ENCODE peak calls at places on chromosomes 11 and 22, in five cellular contexts. One of them, this sample, is unnamed.

GRCh38 chr11:57323503-57324153 is 1.1 kb downstream of the TNKS1BP1 start:
- DNase-seq in 8988T: no peak
- DNase-seq in non-pigmented ciliary epithelial cell: no peak
- DNase-seq in left ventricle myocardium inferior: no peak
- DNase-seq in C1 segment of cervical spinal cord: no peak
- DNase-seq in this sample: no peak

GRCh38 chr22:40401532-40401931 is 31.1 kb downstream of the SGSM3 start:
- DNase-seq in 8988T: no peak
- DNase-seq in non-pigmented ciliary epithelial cell: no peak
- DNase-seq in left ventricle myocardium inferior: no peak
- DNase-seq in C1 segment of cervical spinal cord: no peak
- DNase-seq in this sample: no peak

GRCh38 chr11:113106507-113106906 is 145.3 kb downstream of the NCAM1 start:
- DNase-seq in left ventricle myocardium inferior: no peak
- DNase-seq in non-pigmented ciliary epithelial cell: peak; percentile 62
- DNase-seq in C1 segment of cervical spinal cord: no peak
- DNase-seq in 8988T: no peak
- DNase-seq in this sample: no peak

GRCh38 chr11:92703431-92703830 is 266.0 kb upstream of the MTNR1B start:
- DNase-seq in non-pigmented ciliary epithelial cell: peak; percentile 13
- DNase-seq in 8988T: no peak
- DNase-seq in left ventricle myocardium inferior: no peak
- DNase-seq in C1 segment of cervical spinal cord: no peak
- DNase-seq in this sample: no peak

GRCh38 chr22:28229566-28230483 is 310.8 kb upstream of the PITPNB start:
- DNase-seq in non-pigmented ciliary epithelial cell: no peak
- DNase-seq in left ventricle myocardium inferior: no peak
- DNase-seq in 8988T: no peak
- DNase-seq in C1 segment of cervical spinal cord: no peak
- DNase-seq in this sample: no peak

GRCh38 chr22:50280022-50280707 is 10.0 kb upstream of the MAPK11 start:
- DNase-seq in non-pigmented ciliary epithelial cell: no peak
- DNase-seq in 8988T: no peak
- DNase-seq in C1 segment of cervical spinal cord: no peak
- DNase-seq in left ventricle myocardium inferior: no peak
- DNase-seq in this sample: no peak

GRCh38 chr11:11391796-11392195 is 38.7 kb upstream of the CSNK2A3 start:
- DNase-seq in left ventricle myocardium inferior: no peak
- DNase-seq in C1 segment of cervical spinal cord: no peak
- DNase-seq in 8988T: no peak
- DNase-seq in non-pigmented ciliary epithelial cell: peak; percentile 36
- DNase-seq in this sample: peak; percentile 54

GRCh38 chr22:46738642-46738960 is 549 bp upstream of the CERK start:
- DNase-seq in non-pigmented ciliary epithelial cell: no peak
- DNase-seq in 8988T: no peak
- DNase-seq in C1 segment of cervical spinal cord: no peak
- DNase-seq in left ventricle myocardium inferior: no peak
- DNase-seq in this sample: no peak

GRCh38 chr22:31148953-31149627 is 8.8 kb upstream of the PLA2G3 start:
- DNase-seq in non-pigmented ciliary epithelial cell: peak; percentile 34
- DNase-seq in 8988T: peak; percentile 60
- DNase-seq in left ventricle myocardium inferior: peak; percentile 66
- DNase-seq in C1 segment of cervical spinal cord: peak; percentile 43
- DNase-seq in this sample: peak; percentile 54

GRCh38 chr11:119179983-119180382 is 5.3 kb upstream of the NHERF4 start:
- DNase-seq in non-pigmented ciliary epithelial cell: no peak
- DNase-seq in left ventricle myocardium inferior: no peak
- DNase-seq in C1 segment of cervical spinal cord: no peak
- DNase-seq in 8988T: no peak
- DNase-seq in this sample: no peak

GRCh38 chr22:22003233-22003632 is 20.6 kb upstream of the TOP3B start:
- DNase-seq in C1 segment of cervical spinal cord: no peak
- DNase-seq in non-pigmented ciliary epithelial cell: no peak
- DNase-seq in left ventricle myocardium inferior: no peak
- DNase-seq in 8988T: no peak
- DNase-seq in this sample: no peak

GRCh38 chr11:9688716-9689511 is 25.0 kb downstream of the SWAP70 start:
- DNase-seq in 8988T: no peak
- DNase-seq in non-pigmented ciliary epithelial cell: peak; percentile 59
- DNase-seq in left ventricle myocardium inferior: no peak
- DNase-seq in C1 segment of cervical spinal cord: peak; percentile 44
- DNase-seq in this sample: peak; percentile 39

GRCh38 chr22:46467006-46467405 is 70.4 kb downstream of the CELSR1 start:
- DNase-seq in 8988T: no peak
- DNase-seq in non-pigmented ciliary epithelial cell: no peak
- DNase-seq in left ventricle myocardium inferior: no peak
- DNase-seq in C1 segment of cervical spinal cord: no peak
- DNase-seq in this sample: no peak

GRCh38 chr11:8807544-8808225 is 103.3 kb upstream of the AKIP1 start:
- DNase-seq in C1 segment of cervical spinal cord: no peak
- DNase-seq in left ventricle myocardium inferior: peak; percentile 44
- DNase-seq in 8988T: no peak
- DNase-seq in non-pigmented ciliary epithelial cell: no peak
- DNase-seq in this sample: peak; percentile 72

GRCh38 chr22:40498454-40499186 is 128.2 kb downstream of the SGSM3 start:
- DNase-seq in left ventricle myocardium inferior: no peak
- DNase-seq in C1 segment of cervical spinal cord: no peak
- DNase-seq in non-pigmented ciliary epithelial cell: peak; percentile 93
- DNase-seq in 8988T: peak; percentile 26
- DNase-seq in this sample: peak; percentile 89

GRCh38 chr22:36587289-36588154 is 58.6 kb upstream of the EIF3D start:
- DNase-seq in left ventricle myocardium inferior: no peak
- DNase-seq in 8988T: no peak
- DNase-seq in C1 segment of cervical spinal cord: no peak
- DNase-seq in non-pigmented ciliary epithelial cell: no peak
- DNase-seq in this sample: no peak

GRCh38 chr22:37742374-37743092 is 45.7 kb downstream of the TRIOBP start:
- DNase-seq in non-pigmented ciliary epithelial cell: peak; percentile 57
- DNase-seq in left ventricle myocardium inferior: no peak
- DNase-seq in 8988T: no peak
- DNase-seq in C1 segment of cervical spinal cord: no peak
- DNase-seq in this sample: peak; percentile 73

GRCh38 chr11:18791175-18792065 is at the start of gene PTPN5:
- DNase-seq in non-pigmented ciliary epithelial cell: no peak
- DNase-seq in 8988T: no peak
- DNase-seq in C1 segment of cervical spinal cord: no peak
- DNase-seq in left ventricle myocardium inferior: no peak
- DNase-seq in this sample: no peak

GRCh38 chr11:76224461-76225121 is 18.3 kb upstream of the WNT11 start:
- DNase-seq in 8988T: no peak
- DNase-seq in C1 segment of cervical spinal cord: no peak
- DNase-seq in non-pigmented ciliary epithelial cell: no peak
- DNase-seq in left ventricle myocardium inferior: no peak
- DNase-seq in this sample: no peak

GRCh38 chr11:77175869-77176539 is 48.0 kb downstream of the MYO7A start:
- DNase-seq in non-pigmented ciliary epithelial cell: no peak
- DNase-seq in C1 segment of cervical spinal cord: peak; percentile 28
- DNase-seq in left ventricle myocardium inferior: peak; percentile 56
- DNase-seq in 8988T: no peak
- DNase-seq in this sample: no peak

GRCh38 chr11:2250041-2250440 is 20.3 kb downstream of the ASCL2 start:
- DNase-seq in non-pigmented ciliary epithelial cell: no peak
- DNase-seq in left ventricle myocardium inferior: no peak
- DNase-seq in C1 segment of cervical spinal cord: no peak
- DNase-seq in 8988T: no peak
- DNase-seq in this sample: no peak

GRCh38 chr22:46753360-46753759 is 9.1 kb upstream of the TBC1D22A start:
- DNase-seq in left ventricle myocardium inferior: no peak
- DNase-seq in C1 segment of cervical spinal cord: no peak
- DNase-seq in non-pigmented ciliary epithelial cell: no peak
- DNase-seq in 8988T: no peak
- DNase-seq in this sample: no peak

GRCh38 chr22:43018615-43019014 is 3.7 kb upstream of the PACSIN2 start:
- DNase-seq in C1 segment of cervical spinal cord: no peak
- DNase-seq in left ventricle myocardium inferior: no peak
- DNase-seq in 8988T: no peak
- DNase-seq in non-pigmented ciliary epithelial cell: no peak
- DNase-seq in this sample: no peak

GRCh38 chr11:1460396-1460795 is 26.2 kb downstream of the MOB2 start:
- DNase-seq in non-pigmented ciliary epithelial cell: no peak
- DNase-seq in C1 segment of cervical spinal cord: peak; percentile 78
- DNase-seq in left ventricle myocardium inferior: no peak
- DNase-seq in 8988T: no peak
- DNase-seq in this sample: peak; percentile 13

GRCh38 chr11:58905141-58905715 is 34.1 kb upstream of the GLYATL1 start:
- DNase-seq in non-pigmented ciliary epithelial cell: no peak
- DNase-seq in 8988T: no peak
- DNase-seq in C1 segment of cervical spinal cord: peak; percentile 35
- DNase-seq in left ventricle myocardium inferior: peak; percentile 23
- DNase-seq in this sample: no peak

GRCh38 chr11:113289341-113290187 is 24.8 kb upstream of the TTC12 start:
- DNase-seq in C1 segment of cervical spinal cord: peak; percentile 36
- DNase-seq in 8988T: peak; percentile 69
- DNase-seq in non-pigmented ciliary epithelial cell: no peak
- DNase-seq in left ventricle myocardium inferior: peak; percentile 46
- DNase-seq in this sample: peak; percentile 20

GRCh38 chr11:7893792-7894191 is 37.3 kb downstream of the OR10A6 start:
- DNase-seq in C1 segment of cervical spinal cord: no peak
- DNase-seq in 8988T: no peak
- DNase-seq in left ventricle myocardium inferior: no peak
- DNase-seq in non-pigmented ciliary epithelial cell: no peak
- DNase-seq in this sample: no peak

GRCh38 chr11:28228196-28228595 is 120.0 kb downstream of the METTL15 start:
- DNase-seq in left ventricle myocardium inferior: no peak
- DNase-seq in non-pigmented ciliary epithelial cell: no peak
- DNase-seq in 8988T: no peak
- DNase-seq in C1 segment of cervical spinal cord: no peak
- DNase-seq in this sample: no peak

GRCh38 chr11:17762309-17762974 is 27.9 kb downstream of the KCNC1 start:
- DNase-seq in 8988T: no peak
- DNase-seq in left ventricle myocardium inferior: no peak
- DNase-seq in non-pigmented ciliary epithelial cell: no peak
- DNase-seq in C1 segment of cervical spinal cord: no peak
- DNase-seq in this sample: no peak

GRCh38 chr11:65915821-65916251 is 3.0 kb downstream of the C11orf68 start:
- DNase-seq in 8988T: peak; percentile 99
- DNase-seq in non-pigmented ciliary epithelial cell: peak; percentile 89
- DNase-seq in left ventricle myocardium inferior: peak; percentile 71
- DNase-seq in C1 segment of cervical spinal cord: no peak
- DNase-seq in this sample: peak; percentile 93

GRCh38 chr11:68545347-68545746 is 84.8 kb downstream of the PPP6R3 start:
- DNase-seq in C1 segment of cervical spinal cord: no peak
- DNase-seq in 8988T: no peak
- DNase-seq in left ventricle myocardium inferior: no peak
- DNase-seq in non-pigmented ciliary epithelial cell: no peak
- DNase-seq in this sample: no peak

GRCh38 chr22:43516386-43516785 is 104.6 kb downstream of the MPPED1 start:
- DNase-seq in non-pigmented ciliary epithelial cell: no peak
- DNase-seq in C1 segment of cervical spinal cord: no peak
- DNase-seq in 8988T: no peak
- DNase-seq in left ventricle myocardium inferior: no peak
- DNase-seq in this sample: no peak

GRCh38 chr11:103051158-103051801 is 40.7 kb downstream of the DCUN1D5 start:
- DNase-seq in non-pigmented ciliary epithelial cell: no peak
- DNase-seq in left ventricle myocardium inferior: no peak
- DNase-seq in C1 segment of cervical spinal cord: no peak
- DNase-seq in 8988T: no peak
- DNase-seq in this sample: no peak

GRCh38 chr11:132373405-132374141 is 1003.2 kb downstream of the NTM start:
- DNase-seq in C1 segment of cervical spinal cord: no peak
- DNase-seq in 8988T: no peak
- DNase-seq in non-pigmented ciliary epithelial cell: no peak
- DNase-seq in left ventricle myocardium inferior: no peak
- DNase-seq in this sample: no peak

GRCh38 chr11:15816996-15817395 is 539.4 kb downstream of the SOX6 start:
- DNase-seq in C1 segment of cervical spinal cord: no peak
- DNase-seq in non-pigmented ciliary epithelial cell: no peak
- DNase-seq in 8988T: no peak
- DNase-seq in left ventricle myocardium inferior: no peak
- DNase-seq in this sample: no peak

GRCh38 chr11:46519351-46519750 is 74.5 kb downstream of the AMBRA1 start:
- DNase-seq in 8988T: no peak
- DNase-seq in C1 segment of cervical spinal cord: no peak
- DNase-seq in non-pigmented ciliary epithelial cell: no peak
- DNase-seq in left ventricle myocardium inferior: no peak
- DNase-seq in this sample: no peak

This sample was measured in AG04450.